ENCODE peak calls at places on chromosome 2, in five cellular contexts. D is uterus, H is pancreas, Z is HCT116, N is esophagus squamous epithelium. P is an unnamed sample.

GRCh38 chr2:119736021-119736420 is 23.7 kb upstream of the PTPN4 start:
- DNase-seq in H (no peak), Z (no peak), N (no peak), D (no peak), P (no peak)

GRCh38 chr2:238860966-238861730 is 13.3 kb downstream of the TWIST2 start:
- DNase-seq in H (no peak), N (no peak), D (no peak), Z (no peak), P (no peak)

GRCh38 chr2:71684226-71685072 is 231.1 kb downstream of the DYSF start:
- DNase-seq in D (no peak), H (peak; percentile 51), Z (no peak), N (no peak), P (no peak)

GRCh38 chr2:88656690-88657089 is 29.4 kb upstream of the EIF2AK3 start:
- DNase-seq in N (no peak), D (no peak), Z (no peak), H (no peak), P (no peak)

GRCh38 chr2:238127165-238128060 is 11.1 kb upstream of the KLHL30 start:
- DNase-seq in H (peak; percentile 69), Z (no peak), D (peak; percentile 36), N (no peak), P (no peak)

GRCh38 chr2:207711750-207712487 is 479 bp downstream of the CCNYL1 start:
- DNase-seq in H (peak; percentile 87), N (no peak), Z (no peak), D (peak; percentile 27), P (no peak)

GRCh38 chr2:33321236-33321731 is 155.2 kb upstream of the RASGRP3 start:
- DNase-seq in Z (no peak), D (no peak), H (no peak), N (no peak), P (no peak)

GRCh38 chr2:170817999-170818293 is 1.3 kb downstream of the GAD1 start:
- DNase-seq in H (no peak), N (no peak), D (no peak), Z (no peak), P (no peak)

GRCh38 chr2:181036445-181036844 is 56.0 kb downstream of the UBE2E3 start:
- DNase-seq in D (no peak), Z (no peak), N (no peak), H (no peak), P (no peak)

GRCh38 chr2:99754215-99754614 is 264.4 kb upstream of the REV1 start:
- DNase-seq in Z (no peak), H (no peak), N (no peak), D (no peak), P (no peak)

GRCh38 chr2:204299766-204300165 is 245.5 kb upstream of the PARD3B start:
- DNase-seq in N (no peak), Z (no peak), D (no peak), H (no peak), P (no peak)

GRCh38 chr2:68774569-68775271 is 40.1 kb downstream of the ARHGAP25 start:
- DNase-seq in N (peak; percentile 22), H (peak; percentile 53), D (peak; percentile 66), Z (no peak), P (no peak)

GRCh38 chr2:68775272-68775847 is 40.7 kb downstream of the ARHGAP25 start:
- DNase-seq in D (no peak), N (no peak), H (no peak), Z (no peak), P (no peak)

GRCh38 chr2:68779595-68779994 is 45.0 kb downstream of the ARHGAP25 start:
- DNase-seq in H (no peak), N (no peak), Z (no peak), D (no peak), P (no peak)

GRCh38 chr2:68772109-68772508 is 37.5 kb downstream of the ARHGAP25 start:
- DNase-seq in H (no peak), Z (no peak), D (no peak), N (no peak), P (no peak)

DNA sequence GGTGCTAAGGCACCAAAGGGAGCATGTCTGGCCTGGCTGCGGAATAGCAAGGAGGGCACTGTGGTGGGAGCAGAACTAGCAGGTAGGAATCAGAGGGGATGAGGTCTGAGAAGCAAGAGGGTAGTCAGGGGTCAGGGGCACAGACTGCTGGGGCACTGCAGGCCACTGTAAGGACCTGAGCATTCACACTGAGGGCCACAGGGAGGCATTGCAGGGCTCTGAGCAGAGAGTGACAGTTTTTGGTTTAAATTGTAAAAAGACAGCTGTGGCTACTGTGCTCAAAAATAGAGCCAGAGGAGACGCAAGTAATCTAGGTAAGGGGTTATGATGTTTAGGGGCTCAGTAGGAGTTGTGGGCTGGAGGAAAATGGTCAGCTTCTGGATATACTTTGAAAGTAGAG is 41.5 kb downstream of the ARHGAP25 start:
- DNase-seq in H (no peak), Z (no peak), N (no peak), D (no peak), P (no peak)
- TF ChIP-seq CTCF in H (no peak), Z (no peak), N (no peak), D (no peak), P (no peak)

GRCh38 chr2:198499539-198499938 is 695.1 kb downstream of the PLCL1 start:
- DNase-seq in N (no peak), H (no peak), D (no peak), Z (no peak), P (no peak)
- H3K4me3 ChIP-seq in N (no peak overlapping the region), H (no peak overlapping the region), D (no peak overlapping the region), Z (no peak overlapping the region), P (no peak overlapping the region)

GRCh38 chr2:232422051-232422450 is 15.4 kb downstream of the ALPG start:
- DNase-seq in H (no peak), Z (no peak), D (no peak), N (no peak), P (no peak)

GRCh38 chr2:232420073-232420454 is 13.4 kb downstream of the ALPG start:
- DNase-seq in D (no peak), H (peak; percentile 60), N (no peak), Z (no peak), P (no peak)

GRCh38 chr2:232420463-232421188 is 14.0 kb downstream of the ALPG start:
- DNase-seq in H (peak; percentile 85), N (no peak), Z (no peak), D (no peak), P (no peak)

GRCh38 chr2:232419245-232420072 is 12.8 kb downstream of the ALPG start:
- DNase-seq in N (no peak), D (no peak), H (peak; percentile 70), Z (no peak), P (no peak)

DNA sequence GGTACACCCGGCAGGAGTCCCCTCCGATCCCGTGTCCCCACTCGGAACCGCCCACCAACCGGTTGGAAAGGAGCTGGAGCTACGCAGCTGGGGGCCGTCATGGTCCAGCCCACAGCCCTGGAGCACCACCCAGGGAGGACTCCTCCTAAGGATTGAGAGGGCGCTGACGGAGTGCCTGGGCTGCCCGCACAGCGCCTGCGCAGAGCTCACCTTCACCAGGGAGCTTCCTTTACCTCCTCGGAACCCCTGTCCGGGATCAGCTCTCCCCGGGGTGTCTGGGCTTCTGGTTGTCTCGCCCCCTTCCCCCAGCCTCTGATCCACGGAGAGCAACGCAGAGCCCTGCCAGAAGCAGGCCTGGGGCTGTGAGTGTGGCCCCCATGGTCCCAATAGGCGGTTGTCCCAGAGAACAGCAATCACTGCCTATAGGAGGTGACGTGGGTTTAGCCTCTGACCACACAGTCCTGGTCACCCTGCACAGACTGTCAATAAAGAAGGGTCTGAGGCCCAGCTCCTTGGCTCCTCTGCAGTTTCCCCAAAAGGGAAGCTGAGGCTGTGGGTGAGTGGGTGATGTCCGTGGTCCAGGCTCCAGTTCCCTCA is 14.6 kb downstream of the ALPG start:
- DNase-seq in D (no peak), Z (peak; percentile 32), N (no peak), H (peak; percentile 62), P (no peak)
- H3K27me3 ChIP-seq in D (peaks cover 9% of the 10 kb centered on the region), Z (no peaks in the 10 kb centered on the region), N (peaks cover 14% of the 10 kb centered on the region), H (peaks cover 3% of the 10 kb centered on the region), P (peaks cover 67% of the 10 kb centered on the region)

DNA sequence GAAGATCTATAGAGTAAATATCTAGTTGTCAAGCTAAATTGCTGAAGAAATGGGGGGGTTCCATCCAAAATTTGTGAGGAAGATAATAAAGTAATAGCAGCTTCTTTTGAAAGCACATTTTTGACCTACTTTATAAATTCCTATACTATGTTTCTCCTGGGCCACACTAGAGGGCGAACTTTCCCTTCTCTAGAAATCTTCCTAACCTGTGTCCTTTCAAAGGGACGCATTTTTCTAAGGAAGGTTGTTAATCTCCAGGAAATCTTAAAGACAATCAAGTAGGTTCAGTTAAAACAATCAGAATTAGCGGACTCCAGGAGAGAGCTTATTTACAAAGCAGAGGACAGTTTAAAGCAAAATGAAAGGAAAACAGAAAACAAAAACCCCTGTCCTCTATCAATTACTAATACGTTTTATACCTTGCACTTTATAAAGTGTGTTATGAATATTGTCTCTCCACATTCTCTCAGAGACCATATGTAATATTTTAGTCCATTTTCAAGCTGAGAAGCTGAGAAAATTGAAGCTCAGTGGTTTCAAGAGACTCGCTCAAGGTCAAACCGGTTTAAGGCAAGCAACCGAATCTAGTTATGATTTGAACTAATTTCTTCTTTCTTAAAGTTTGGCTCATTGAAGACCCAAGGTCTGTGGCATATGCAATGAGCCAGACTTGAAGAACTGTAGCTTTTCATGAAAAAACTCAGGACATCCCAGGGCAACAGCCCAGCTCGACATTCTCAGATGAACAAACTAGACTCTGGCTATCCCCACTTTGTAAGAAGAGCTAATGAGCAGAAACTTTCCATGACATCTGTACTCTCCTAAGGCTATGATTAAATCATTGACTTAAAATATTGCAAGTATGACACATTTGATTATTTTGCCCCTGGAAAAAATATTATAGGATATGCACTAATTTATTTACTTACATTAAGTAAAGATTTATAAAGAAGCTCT is 273.6 kb downstream of the PAX3 start:
- DNase-seq in D (no peak), H (no peak), Z (peak; percentile 39), N (no peak), P (peak; percentile 16)
- TF ChIP-seq CTCF in D (peak; percentile 47), H (no peak), Z (peak; percentile 71), N (peak; percentile 36), P (peak; percentile 78)

GRCh38 chr2:11850082-11850481 is 103.7 kb downstream of the LPIN1 start:
- DNase-seq in Z (no peak), D (no peak), N (no peak), H (no peak), P (no peak)
- H3K4me3 ChIP-seq in Z (no peak overlapping the region), D (no peak overlapping the region), N (no peak overlapping the region), H (no peak overlapping the region), P (no peak overlapping the region)

GRCh38 chr2:109014476-109014875 is 25.5 kb upstream of the EDAR start:
- DNase-seq in Z (no peak), N (no peak), D (no peak), H (no peak), P (no peak)

GRCh38 chr2:109017017-109017416 is 28.0 kb upstream of the EDAR start:
- DNase-seq in H (no peak), D (no peak), Z (no peak), N (no peak), P (no peak)

GRCh38 chr2:109018452-109018851 is 29.4 kb upstream of the EDAR start:
- DNase-seq in Z (no peak), D (no peak), H (no peak), N (no peak), P (no peak)

GRCh38 chr2:109013046-109013445 is 24.0 kb upstream of the EDAR start:
- DNase-seq in H (no peak), D (no peak), Z (no peak), N (no peak), P (no peak)

GRCh38 chr2:109016376-109016775 is 27.4 kb upstream of the EDAR start:
- DNase-seq in Z (no peak), H (no peak), N (no peak), D (no peak), P (no peak)
- H3K27me3 ChIP-seq in Z (peaks cover 11% of the 10 kb centered on the region), H (no peaks in the 10 kb centered on the region), N (no peaks in the 10 kb centered on the region), D (no peaks in the 10 kb centered on the region), P (peaks cover 12% of the 10 kb centered on the region)